ENCODE peak calls at places on chromosomes 3 and 15, in five cellular contexts. One of them, this sample, is unnamed.

GRCh38 chr3:189430166-189430565 is 201.0 kb upstream of the TP63 start:
- DNase-seq in fibroblast of the aortic adventitia: no peak
- DNase-seq in fibroblast of pulmonary artery: no peak
- DNase-seq in mucosa of descending colon: no peak
- DNase-seq in brain microvascular endothelial cell: no peak
- DNase-seq in this sample: no peak

GRCh38 chr3:85007195-85008094 is 48.7 kb downstream of the CADM2 start:
- DNase-seq in fibroblast of pulmonary artery: peak
- DNase-seq in brain microvascular endothelial cell: no peak
- DNase-seq in fibroblast of the aortic adventitia: no peak
- DNase-seq in mucosa of descending colon: no peak
- DNase-seq in this sample: no peak

GRCh38 chr15:66098019-66098363 is 155.6 kb downstream of the MEGF11 start:
- DNase-seq in mucosa of descending colon: no peak
- DNase-seq in fibroblast of pulmonary artery: no peak
- DNase-seq in fibroblast of the aortic adventitia: no peak
- DNase-seq in brain microvascular endothelial cell: no peak
- DNase-seq in this sample: no peak

GRCh38 chr3:48655586-48655985 is 7.1 kb downstream of the CELSR3 start:
- DNase-seq in fibroblast of the aortic adventitia: no peak
- DNase-seq in brain microvascular endothelial cell: no peak
- DNase-seq in fibroblast of pulmonary artery: no peak
- DNase-seq in mucosa of descending colon: no peak
- DNase-seq in this sample: no peak

GRCh38 chr3:187919018-187919417 is 173.8 kb upstream of the BCL6 start:
- DNase-seq in brain microvascular endothelial cell: peak
- DNase-seq in fibroblast of pulmonary artery: no peak
- DNase-seq in fibroblast of the aortic adventitia: no peak
- DNase-seq in mucosa of descending colon: peak
- DNase-seq in this sample: no peak

GRCh38 chr15:65305776-65306175 is 1.3 kb downstream of the RNU5B-1 start:
- DNase-seq in brain microvascular endothelial cell: no peak
- DNase-seq in fibroblast of the aortic adventitia: no peak
- DNase-seq in fibroblast of pulmonary artery: no peak
- DNase-seq in mucosa of descending colon: no peak
- DNase-seq in this sample: no peak

GRCh38 chr15:82951472-82952155 is 906 bp downstream of the HOMER2 start:
- DNase-seq in fibroblast of the aortic adventitia: no peak
- DNase-seq in brain microvascular endothelial cell: no peak
- DNase-seq in mucosa of descending colon: no peak
- DNase-seq in fibroblast of pulmonary artery: no peak
- DNase-seq in this sample: peak

GRCh38 chr15:60073441-60073840 is 69.3 kb downstream of the FOXB1 start:
- DNase-seq in mucosa of descending colon: no peak
- DNase-seq in fibroblast of pulmonary artery: no peak
- DNase-seq in fibroblast of the aortic adventitia: no peak
- DNase-seq in brain microvascular endothelial cell: no peak
- DNase-seq in this sample: no peak

GRCh38 chr15:54719325-54719724 is 477.4 kb downstream of the RSL24D1 start:
- DNase-seq in brain microvascular endothelial cell: no peak
- DNase-seq in fibroblast of the aortic adventitia: no peak
- DNase-seq in mucosa of descending colon: no peak
- DNase-seq in fibroblast of pulmonary artery: no peak
- DNase-seq in this sample: no peak

GRCh38 chr15:58147151-58147550 is 9.0 kb downstream of the AQP9 start:
- DNase-seq in brain microvascular endothelial cell: no peak
- DNase-seq in mucosa of descending colon: no peak
- DNase-seq in fibroblast of pulmonary artery: no peak
- DNase-seq in fibroblast of the aortic adventitia: no peak
- DNase-seq in this sample: peak

GRCh38 chr15:77419050-77419835 is 661 bp downstream of the PEAK1 start:
- DNase-seq in fibroblast of the aortic adventitia: peak
- DNase-seq in brain microvascular endothelial cell: peak
- DNase-seq in fibroblast of pulmonary artery: peak
- DNase-seq in mucosa of descending colon: peak
- DNase-seq in this sample: peak

GRCh38 chr3:195612075-195612800 is 28.5 kb upstream of the APOD start:
- DNase-seq in mucosa of descending colon: no peak
- DNase-seq in brain microvascular endothelial cell: no peak
- DNase-seq in fibroblast of the aortic adventitia: no peak
- DNase-seq in fibroblast of pulmonary artery: no peak
- DNase-seq in this sample: no peak

GRCh38 chr15:66163553-66163952 is 90.0 kb downstream of the MEGF11 start:
- DNase-seq in fibroblast of pulmonary artery: no peak
- DNase-seq in fibroblast of the aortic adventitia: no peak
- DNase-seq in mucosa of descending colon: no peak
- DNase-seq in brain microvascular endothelial cell: no peak
- DNase-seq in this sample: no peak

GRCh38 chr3:49513494-49514179 is 40.6 kb upstream of the BSN start:
- DNase-seq in fibroblast of the aortic adventitia: no peak
- DNase-seq in fibroblast of pulmonary artery: no peak
- DNase-seq in brain microvascular endothelial cell: no peak
- DNase-seq in mucosa of descending colon: no peak
- DNase-seq in this sample: no peak

GRCh38 chr15:55322452-55322851 is 3.4 kb downstream of the PIGB start:
- DNase-seq in fibroblast of pulmonary artery: no peak
- DNase-seq in fibroblast of the aortic adventitia: no peak
- DNase-seq in brain microvascular endothelial cell: no peak
- DNase-seq in mucosa of descending colon: no peak
- DNase-seq in this sample: no peak

GRCh38 chr3:4634894-4635293 is 141.7 kb downstream of the ITPR1 start:
- DNase-seq in brain microvascular endothelial cell: no peak
- DNase-seq in mucosa of descending colon: no peak
- DNase-seq in fibroblast of pulmonary artery: no peak
- DNase-seq in fibroblast of the aortic adventitia: no peak
- DNase-seq in this sample: no peak

GRCh38 chr15:43095243-43095642 is 10.6 kb downstream of the UBR1 start:
- DNase-seq in fibroblast of the aortic adventitia: peak
- DNase-seq in fibroblast of pulmonary artery: peak
- DNase-seq in mucosa of descending colon: no peak
- DNase-seq in brain microvascular endothelial cell: peak
- DNase-seq in this sample: peak

GRCh38 chr15:99306694-99307338 is 55.5 kb downstream of the LRRC28 start:
- DNase-seq in fibroblast of pulmonary artery: no peak
- DNase-seq in mucosa of descending colon: peak
- DNase-seq in fibroblast of the aortic adventitia: no peak
- DNase-seq in brain microvascular endothelial cell: no peak
- DNase-seq in this sample: no peak

GRCh38 chr15:50257924-50258323 is 7.6 kb downstream of the HDC start:
- DNase-seq in fibroblast of the aortic adventitia: peak
- DNase-seq in brain microvascular endothelial cell: peak
- DNase-seq in mucosa of descending colon: no peak
- DNase-seq in fibroblast of pulmonary artery: peak
- DNase-seq in this sample: peak

GRCh38 chr3:171783086-171783485 is 27.2 kb downstream of the PLD1 start:
- DNase-seq in brain microvascular endothelial cell: no peak
- DNase-seq in fibroblast of pulmonary artery: no peak
- DNase-seq in fibroblast of the aortic adventitia: peak
- DNase-seq in mucosa of descending colon: no peak
- DNase-seq in this sample: peak

GRCh38 chr3:65867463-65868210 is 171.1 kb downstream of the MAGI1 start:
- DNase-seq in fibroblast of pulmonary artery: no peak
- DNase-seq in mucosa of descending colon: no peak
- DNase-seq in brain microvascular endothelial cell: no peak
- DNase-seq in fibroblast of the aortic adventitia: no peak
- DNase-seq in this sample: no peak

GRCh38 chr3:39166932-39167532 is 13.6 kb upstream of the CSRNP1 start:
- DNase-seq in fibroblast of pulmonary artery: peak
- DNase-seq in fibroblast of the aortic adventitia: peak
- DNase-seq in mucosa of descending colon: no peak
- DNase-seq in brain microvascular endothelial cell: peak
- DNase-seq in this sample: peak

GRCh38 chr3:167978071-167978470 is 117.7 kb downstream of the GOLIM4 start:
- DNase-seq in fibroblast of pulmonary artery: no peak
- DNase-seq in brain microvascular endothelial cell: peak
- DNase-seq in fibroblast of the aortic adventitia: no peak
- DNase-seq in mucosa of descending colon: peak
- DNase-seq in this sample: no peak

GRCh38 chr3:146313411-146314111 is 62.7 kb upstream of the PLSCR4 start:
- DNase-seq in mucosa of descending colon: no peak
- DNase-seq in fibroblast of pulmonary artery: peak
- DNase-seq in brain microvascular endothelial cell: peak
- DNase-seq in fibroblast of the aortic adventitia: peak
- DNase-seq in this sample: peak

GRCh38 chr3:72191211-72191960 is 406.4 kb upstream of the PROK2 start:
- DNase-seq in fibroblast of pulmonary artery: peak
- DNase-seq in mucosa of descending colon: no peak
- DNase-seq in fibroblast of the aortic adventitia: peak
- DNase-seq in brain microvascular endothelial cell: no peak
- DNase-seq in this sample: peak

DNA sequence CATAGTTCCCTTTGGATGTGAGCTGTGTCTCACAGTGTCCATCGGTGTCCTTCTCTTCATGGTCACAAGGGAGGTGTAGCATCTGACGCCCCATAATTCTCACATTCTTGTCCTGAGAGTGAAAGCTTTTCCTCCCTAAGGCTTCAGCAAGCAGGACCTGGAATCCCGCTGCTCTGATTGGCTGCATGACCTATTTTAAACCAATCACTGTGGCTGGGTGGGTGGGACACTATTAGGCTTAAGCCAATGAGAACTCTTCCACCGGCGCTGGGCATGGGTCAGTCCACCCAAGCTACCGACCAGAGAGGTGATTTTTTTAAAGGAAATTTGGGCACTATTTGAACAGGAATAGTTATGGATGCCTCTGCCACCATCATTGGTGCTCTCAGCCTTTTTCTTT is 385.9 kb downstream of the MFSD1 start:
- DNase-seq in fibroblast of pulmonary artery: no peak
- DNase-seq in fibroblast of the aortic adventitia: no peak
- DNase-seq in mucosa of descending colon: no peak
- DNase-seq in brain microvascular endothelial cell: no peak
- DNase-seq in this sample: no peak
- H3K4me3 ChIP-seq in fibroblast of pulmonary artery: no peak
- H3K4me3 ChIP-seq in fibroblast of the aortic adventitia: no peak
- H3K4me3 ChIP-seq in mucosa of descending colon: no peak
- H3K4me3 ChIP-seq in brain microvascular endothelial cell: no peak
- H3K4me3 ChIP-seq in this sample: no peak

DNA sequence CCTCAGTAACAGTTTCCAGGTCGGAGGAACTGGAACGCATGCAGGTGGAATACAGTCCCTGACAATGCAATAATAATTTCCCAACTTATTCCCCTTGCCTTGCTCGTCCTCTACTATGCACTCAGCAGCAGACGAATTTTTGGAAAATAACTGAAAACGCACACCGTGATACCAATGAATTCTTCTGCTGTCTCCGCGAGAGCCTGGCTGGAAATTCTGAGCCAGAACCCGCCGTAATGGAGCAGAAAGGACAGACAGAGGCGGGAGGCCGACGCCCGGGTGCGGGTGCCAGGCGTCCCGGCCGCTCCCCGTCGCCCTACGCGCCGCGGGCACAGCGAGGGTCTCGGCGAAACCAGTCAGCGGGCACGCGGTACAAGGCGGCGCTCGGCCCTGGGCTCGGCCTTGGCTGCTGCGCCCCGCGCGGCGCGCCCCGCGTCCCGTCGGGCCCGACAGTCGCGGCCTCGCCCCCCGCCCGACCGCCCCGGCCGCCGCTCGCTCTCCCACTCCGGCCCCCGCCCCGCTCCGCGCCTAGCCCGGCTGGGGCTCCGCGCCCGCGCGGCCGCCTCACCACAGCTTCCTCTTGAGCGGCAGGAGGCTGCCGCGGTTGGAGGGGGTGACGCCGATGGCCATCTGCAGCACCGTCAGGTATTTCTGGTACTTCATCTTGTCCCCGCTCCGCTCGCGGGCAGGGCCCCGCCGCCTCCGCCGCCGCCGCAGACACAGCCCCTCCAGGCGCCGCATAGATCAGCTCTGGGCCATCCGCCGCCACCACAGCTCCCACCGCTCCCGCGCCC is 114.5 kb upstream of the GOLGA8J start:
- DNase-seq in fibroblast of the aortic adventitia: no peak
- DNase-seq in mucosa of descending colon: peak
- DNase-seq in brain microvascular endothelial cell: no peak
- DNase-seq in fibroblast of pulmonary artery: no peak
- DNase-seq in this sample: no peak
- TF ChIP-seq CTCF in fibroblast of the aortic adventitia: no peak
- TF ChIP-seq CTCF in mucosa of descending colon: no peak
- TF ChIP-seq CTCF in brain microvascular endothelial cell: no peak
- TF ChIP-seq CTCF in fibroblast of pulmonary artery: no peak
- TF ChIP-seq CTCF in this sample: no peak

GRCh38 chr15:96497951-96498350 is 167.5 kb downstream of the NR2F2 start:
- DNase-seq in brain microvascular endothelial cell: no peak
- DNase-seq in fibroblast of pulmonary artery: no peak
- DNase-seq in mucosa of descending colon: no peak
- DNase-seq in fibroblast of the aortic adventitia: no peak
- DNase-seq in this sample: peak

GRCh38 chr15:96503276-96503675 is 172.8 kb downstream of the NR2F2 start:
- DNase-seq in mucosa of descending colon: no peak
- DNase-seq in brain microvascular endothelial cell: no peak
- DNase-seq in fibroblast of pulmonary artery: no peak
- DNase-seq in fibroblast of the aortic adventitia: no peak
- DNase-seq in this sample: no peak

GRCh38 chr15:96501362-96501761 is 170.9 kb downstream of the NR2F2 start:
- DNase-seq in fibroblast of pulmonary artery: no peak
- DNase-seq in fibroblast of the aortic adventitia: no peak
- DNase-seq in mucosa of descending colon: no peak
- DNase-seq in brain microvascular endothelial cell: no peak
- DNase-seq in this sample: no peak

GRCh38 chr15:96502196-96502595 is 171.7 kb downstream of the NR2F2 start:
- DNase-seq in fibroblast of the aortic adventitia: no peak
- DNase-seq in fibroblast of pulmonary artery: no peak
- DNase-seq in mucosa of descending colon: no peak
- DNase-seq in brain microvascular endothelial cell: no peak
- DNase-seq in this sample: no peak

DNA sequence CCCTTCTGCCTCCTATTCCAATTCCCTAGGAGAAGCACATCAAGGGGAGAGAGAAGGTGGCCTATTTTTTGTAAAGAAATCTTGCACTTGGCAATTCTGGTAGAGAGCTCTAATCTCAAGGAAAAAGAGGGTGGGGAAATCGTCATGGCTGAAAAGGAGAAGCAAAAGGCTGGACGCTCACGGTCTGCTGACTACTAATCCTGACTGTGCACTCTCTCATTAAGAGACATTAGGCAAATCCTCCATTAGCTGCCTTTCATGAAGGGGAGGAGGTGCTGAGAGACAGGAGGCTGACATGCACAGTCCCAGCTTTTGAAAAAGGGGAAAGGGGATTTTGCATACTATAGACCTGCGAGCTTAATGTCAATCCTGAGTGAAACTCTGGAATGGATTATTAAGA is 170.0 kb downstream of the NR2F2 start:
- DNase-seq in brain microvascular endothelial cell: no peak
- DNase-seq in fibroblast of the aortic adventitia: no peak
- DNase-seq in mucosa of descending colon: no peak
- DNase-seq in fibroblast of pulmonary artery: no peak
- DNase-seq in this sample: no peak
- H3K4me3 ChIP-seq in brain microvascular endothelial cell: no peak
- H3K4me3 ChIP-seq in fibroblast of the aortic adventitia: no peak
- H3K4me3 ChIP-seq in mucosa of descending colon: no peak
- H3K4me3 ChIP-seq in fibroblast of pulmonary artery: no peak
- H3K4me3 ChIP-seq in this sample: no peak

DNA sequence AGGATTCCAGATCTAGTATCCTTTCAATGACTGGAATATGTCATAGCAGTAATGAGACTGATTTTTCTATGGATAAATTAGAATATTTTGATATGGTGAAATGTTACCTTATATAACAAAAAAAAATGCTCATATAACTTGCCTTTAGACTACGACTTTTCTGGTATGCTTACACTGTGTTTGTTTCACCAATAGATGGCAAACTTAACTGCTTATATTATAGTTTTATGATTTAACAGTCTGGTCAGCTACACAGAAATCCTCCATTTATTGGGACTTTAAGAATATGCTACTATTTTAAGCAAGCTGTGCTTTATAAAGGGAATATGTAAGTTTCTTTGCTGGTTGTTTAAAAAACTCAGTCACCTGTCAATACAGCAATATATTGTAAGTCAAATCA is 205.6 kb downstream of the VGLL3 start:
- DNase-seq in fibroblast of the aortic adventitia: peak
- DNase-seq in brain microvascular endothelial cell: no peak
- DNase-seq in fibroblast of pulmonary artery: peak
- DNase-seq in mucosa of descending colon: no peak
- DNase-seq in this sample: peak
- TF ChIP-seq CTCF in fibroblast of the aortic adventitia: peak
- TF ChIP-seq CTCF in brain microvascular endothelial cell: peak
- TF ChIP-seq CTCF in fibroblast of pulmonary artery: peak
- TF ChIP-seq CTCF in mucosa of descending colon: no peak
- TF ChIP-seq CTCF in this sample: peak

This sample was measured in fibroblast of mammary gland.